ENCODE peak calls at places on chromosomes 7 and 10, in five cellular contexts. R is memory B cell; T is CD8-positive, alpha-beta memory T cell; B is effector CD4-positive, alpha-beta T cell; N is mesothelial cell of epicardium. L is an unnamed sample.

GRCh38 chr7:84900215-84900614 is 286.6 kb downstream of the SEMA3D start:
- DNase-seq in R (no peak), T (no peak), B (no peak), N (no peak), L (no peak)

GRCh38 chr10:133292919-133293809 is 15.5 kb downstream of the TUBGCP2 start:
- DNase-seq in R (no peak), T (no peak), B (no peak), N (no peak), L (no peak)

GRCh38 chr10:13335881-13336280 is 12.2 kb downstream of the SEPHS1 start:
- DNase-seq in R (no peak), T (no peak), B (no peak), N (no peak), L (no peak)

GRCh38 chr10:30701471-30702173 is 72.1 kb upstream of the LYZL2 start:
- DNase-seq in R (peak; percentile 20), T (peak; percentile 45), B (peak; percentile 51), N (no peak), L (peak; percentile 49)

GRCh38 chr7:159047536-159047935 is 97.1 kb downstream of the VIPR2 start:
- DNase-seq in R (no peak), T (no peak), B (no peak), N (no peak), L (no peak)

GRCh38 chr10:114142018-114142417 is 32.0 kb downstream of the CCDC186 start:
- DNase-seq in R (no peak), T (no peak), B (no peak), N (no peak), L (no peak)

GRCh38 chr7:45225560-45226335 is 68.2 kb downstream of the RAMP3 start:
- DNase-seq in R (no peak), T (no peak), B (no peak), N (no peak), L (no peak)

GRCh38 chr10:73043766-73044377 is 52.8 kb downstream of the P4HA1 start:
- DNase-seq in R (no peak), T (no peak), B (no peak), N (no peak), L (no peak)

GRCh38 chr10:79483948-79484347 is 28.4 kb upstream of the EIF5AL1 start:
- DNase-seq in R (no peak), T (no peak), B (no peak), N (no peak), L (no peak)

GRCh38 chr7:91183408-91183807 is 80.8 kb upstream of the FZD1 start:
- DNase-seq in R (no peak), T (no peak), B (no peak), N (no peak), L (no peak)